ENCODE peak calls at places on chromosomes 5 and 9, in nine cellular contexts. One of them, this sample, is unnamed.

GRCh38 chr5:10747678-10748622 is 13.1 kb downstream of the DAP start:
- DNase-seq in Right ventricle myocardium inferior: no peak
- DNase-seq in HFFc6: no peak
- DNase-seq in COR-L47: no peak
- DNase-seq in GM12865: no peak
- DNase-seq in stimulated activated CD8-positive, alpha-beta memory T cell treated with anti-CD3 and anti-CD28 coated beads, Interleukin-2, amount 100 ng/mL, for 1 hour: no peak
- DNase-seq in hepatocyte: peak; percentile 15
- DNase-seq in adipocyte: no peak
- DNase-seq in activated T-helper 1 cell treated with Interleukin-2 at 50 U/mL for 16 hours: no peak
- DNase-seq in this sample: peak; percentile 23

GRCh38 chr5:66967102-66967501 is 229.5 kb downstream of the CD180 start:
- DNase-seq in hepatocyte: no peak
- DNase-seq in stimulated activated CD8-positive, alpha-beta memory T cell treated with anti-CD3 and anti-CD28 coated beads, Interleukin-2, amount 100 ng/mL, for 1 hour: no peak
- DNase-seq in adipocyte: peak; percentile 52
- DNase-seq in HFFc6: peak; percentile 76
- DNase-seq in GM12865: no peak
- DNase-seq in COR-L47: no peak
- DNase-seq in activated T-helper 1 cell treated with Interleukin-2 at 50 U/mL for 16 hours: no peak
- DNase-seq in Right ventricle myocardium inferior: no peak
- DNase-seq in this sample: no peak

GRCh38 chr9:126341461-126341860 is 14.8 kb downstream of the MVB12B start:
- DNase-seq in stimulated activated CD8-positive, alpha-beta memory T cell treated with anti-CD3 and anti-CD28 coated beads, Interleukin-2, amount 100 ng/mL, for 1 hour: no peak
- DNase-seq in adipocyte: no peak
- DNase-seq in hepatocyte: no peak
- DNase-seq in HFFc6: no peak
- DNase-seq in activated T-helper 1 cell treated with Interleukin-2 at 50 U/mL for 16 hours: no peak
- DNase-seq in Right ventricle myocardium inferior: no peak
- DNase-seq in GM12865: no peak
- DNase-seq in COR-L47: no peak
- DNase-seq in this sample: no peak

GRCh38 chr5:77367733-77368132 is 124.4 kb downstream of the WDR41 start:
- DNase-seq in stimulated activated CD8-positive, alpha-beta memory T cell treated with anti-CD3 and anti-CD28 coated beads, Interleukin-2, amount 100 ng/mL, for 1 hour: no peak
- DNase-seq in hepatocyte: peak; percentile 26
- DNase-seq in COR-L47: no peak
- DNase-seq in Right ventricle myocardium inferior: no peak
- DNase-seq in GM12865: no peak
- DNase-seq in HFFc6: peak; percentile 18
- DNase-seq in activated T-helper 1 cell treated with Interleukin-2 at 50 U/mL for 16 hours: no peak
- DNase-seq in adipocyte: no peak
- DNase-seq in this sample: no peak

GRCh38 chr5:111626473-111627166 is 114.3 kb upstream of the STARD4 start:
- DNase-seq in COR-L47: no peak
- DNase-seq in activated T-helper 1 cell treated with Interleukin-2 at 50 U/mL for 16 hours: no peak
- DNase-seq in hepatocyte: no peak
- DNase-seq in stimulated activated CD8-positive, alpha-beta memory T cell treated with anti-CD3 and anti-CD28 coated beads, Interleukin-2, amount 100 ng/mL, for 1 hour: no peak
- DNase-seq in adipocyte: no peak
- DNase-seq in GM12865: no peak
- DNase-seq in Right ventricle myocardium inferior: no peak
- DNase-seq in HFFc6: no peak
- DNase-seq in this sample: no peak

GRCh38 chr5:33631786-33632185 is 191.0 kb downstream of the TARS1 start:
- DNase-seq in HFFc6: no peak
- DNase-seq in Right ventricle myocardium inferior: no peak
- DNase-seq in activated T-helper 1 cell treated with Interleukin-2 at 50 U/mL for 16 hours: no peak
- DNase-seq in adipocyte: no peak
- DNase-seq in hepatocyte: no peak
- DNase-seq in COR-L47: no peak
- DNase-seq in stimulated activated CD8-positive, alpha-beta memory T cell treated with anti-CD3 and anti-CD28 coated beads, Interleukin-2, amount 100 ng/mL, for 1 hour: no peak
- DNase-seq in GM12865: peak; percentile 74
- DNase-seq in this sample: no peak

GRCh38 chr9:69319324-69320040 is 5.5 kb upstream of the ENTREP1 start:
- DNase-seq in activated T-helper 1 cell treated with Interleukin-2 at 50 U/mL for 16 hours: no peak
- DNase-seq in adipocyte: no peak
- DNase-seq in hepatocyte: no peak
- DNase-seq in stimulated activated CD8-positive, alpha-beta memory T cell treated with anti-CD3 and anti-CD28 coated beads, Interleukin-2, amount 100 ng/mL, for 1 hour: no peak
- DNase-seq in Right ventricle myocardium inferior: no peak
- DNase-seq in COR-L47: no peak
- DNase-seq in HFFc6: no peak
- DNase-seq in GM12865: no peak
- DNase-seq in this sample: no peak

GRCh38 chr9:137376386-137376785 is 46.6 kb downstream of the EXD3 start:
- DNase-seq in adipocyte: no peak
- DNase-seq in activated T-helper 1 cell treated with Interleukin-2 at 50 U/mL for 16 hours: no peak
- DNase-seq in GM12865: no peak
- DNase-seq in COR-L47: no peak
- DNase-seq in HFFc6: no peak
- DNase-seq in stimulated activated CD8-positive, alpha-beta memory T cell treated with anti-CD3 and anti-CD28 coated beads, Interleukin-2, amount 100 ng/mL, for 1 hour: no peak
- DNase-seq in Right ventricle myocardium inferior: no peak
- DNase-seq in hepatocyte: no peak
- DNase-seq in this sample: no peak

GRCh38 chr9:134208310-134208841 is 44.0 kb upstream of the RNU6ATAC start:
- DNase-seq in COR-L47: no peak
- DNase-seq in stimulated activated CD8-positive, alpha-beta memory T cell treated with anti-CD3 and anti-CD28 coated beads, Interleukin-2, amount 100 ng/mL, for 1 hour: no peak
- DNase-seq in adipocyte: no peak
- DNase-seq in HFFc6: no peak
- DNase-seq in hepatocyte: no peak
- DNase-seq in GM12865: no peak
- DNase-seq in Right ventricle myocardium inferior: peak; percentile 86
- DNase-seq in activated T-helper 1 cell treated with Interleukin-2 at 50 U/mL for 16 hours: no peak
- DNase-seq in this sample: no peak

GRCh38 chr5:78633710-78634109 is 14.9 kb downstream of the LHFPL2 start:
- DNase-seq in GM12865: no peak
- DNase-seq in COR-L47: no peak
- DNase-seq in HFFc6: no peak
- DNase-seq in hepatocyte: no peak
- DNase-seq in stimulated activated CD8-positive, alpha-beta memory T cell treated with anti-CD3 and anti-CD28 coated beads, Interleukin-2, amount 100 ng/mL, for 1 hour: no peak
- DNase-seq in activated T-helper 1 cell treated with Interleukin-2 at 50 U/mL for 16 hours: no peak
- DNase-seq in Right ventricle myocardium inferior: no peak
- DNase-seq in adipocyte: peak; percentile 47
- DNase-seq in this sample: no peak

GRCh38 chr5:132266031-132266835 is 8.7 kb downstream of the PDLIM4 start:
- DNase-seq in COR-L47: no peak
- DNase-seq in hepatocyte: no peak
- DNase-seq in adipocyte: no peak
- DNase-seq in HFFc6: no peak
- DNase-seq in stimulated activated CD8-positive, alpha-beta memory T cell treated with anti-CD3 and anti-CD28 coated beads, Interleukin-2, amount 100 ng/mL, for 1 hour: no peak
- DNase-seq in activated T-helper 1 cell treated with Interleukin-2 at 50 U/mL for 16 hours: no peak
- DNase-seq in GM12865: no peak
- DNase-seq in Right ventricle myocardium inferior: no peak
- DNase-seq in this sample: no peak

GRCh38 chr9:128629852-128630545 is 26.6 kb downstream of the DYNC2I2 start:
- DNase-seq in COR-L47: no peak
- DNase-seq in hepatocyte: no peak
- DNase-seq in HFFc6: no peak
- DNase-seq in stimulated activated CD8-positive, alpha-beta memory T cell treated with anti-CD3 and anti-CD28 coated beads, Interleukin-2, amount 100 ng/mL, for 1 hour: no peak
- DNase-seq in activated T-helper 1 cell treated with Interleukin-2 at 50 U/mL for 16 hours: no peak
- DNase-seq in Right ventricle myocardium inferior: no peak
- DNase-seq in adipocyte: no peak
- DNase-seq in GM12865: no peak
- DNase-seq in this sample: no peak

GRCh38 chr5:74483001-74483400 is 157.5 kb downstream of the ENC1 start:
- DNase-seq in stimulated activated CD8-positive, alpha-beta memory T cell treated with anti-CD3 and anti-CD28 coated beads, Interleukin-2, amount 100 ng/mL, for 1 hour: no peak
- DNase-seq in GM12865: no peak
- DNase-seq in adipocyte: no peak
- DNase-seq in hepatocyte: no peak
- DNase-seq in COR-L47: no peak
- DNase-seq in Right ventricle myocardium inferior: no peak
- DNase-seq in HFFc6: no peak
- DNase-seq in activated T-helper 1 cell treated with Interleukin-2 at 50 U/mL for 16 hours: no peak
- DNase-seq in this sample: no peak

GRCh38 chr9:95874989-95875304 is 544 bp upstream of the ERCC6L2 start:
- DNase-seq in HFFc6: no peak
- DNase-seq in GM12865: peak; percentile 76
- DNase-seq in Right ventricle myocardium inferior: peak; percentile 82
- DNase-seq in adipocyte: peak; percentile 77
- DNase-seq in COR-L47: no peak
- DNase-seq in stimulated activated CD8-positive, alpha-beta memory T cell treated with anti-CD3 and anti-CD28 coated beads, Interleukin-2, amount 100 ng/mL, for 1 hour: peak; percentile 29
- DNase-seq in hepatocyte: peak; percentile 82
- DNase-seq in activated T-helper 1 cell treated with Interleukin-2 at 50 U/mL for 16 hours: peak; percentile 32
- DNase-seq in this sample: peak; percentile 58

GRCh38 chr5:112210430-112211005 is 208.6 kb downstream of the EPB41L4A start:
- DNase-seq in COR-L47: peak; percentile 30
- DNase-seq in stimulated activated CD8-positive, alpha-beta memory T cell treated with anti-CD3 and anti-CD28 coated beads, Interleukin-2, amount 100 ng/mL, for 1 hour: no peak
- DNase-seq in GM12865: peak; percentile 32
- DNase-seq in adipocyte: peak; percentile 68
- DNase-seq in activated T-helper 1 cell treated with Interleukin-2 at 50 U/mL for 16 hours: no peak
- DNase-seq in hepatocyte: peak; percentile 67
- DNase-seq in Right ventricle myocardium inferior: no peak
- DNase-seq in HFFc6: peak; percentile 6
- DNase-seq in this sample: peak; percentile 73

GRCh38 chr5:43422143-43422542 is 10.0 kb upstream of the CCL28 start:
- DNase-seq in hepatocyte: peak; percentile 63
- DNase-seq in Right ventricle myocardium inferior: no peak
- DNase-seq in adipocyte: peak; percentile 51
- DNase-seq in GM12865: peak; percentile 10
- DNase-seq in COR-L47: peak; percentile 22
- DNase-seq in activated T-helper 1 cell treated with Interleukin-2 at 50 U/mL for 16 hours: no peak
- DNase-seq in stimulated activated CD8-positive, alpha-beta memory T cell treated with anti-CD3 and anti-CD28 coated beads, Interleukin-2, amount 100 ng/mL, for 1 hour: no peak
- DNase-seq in HFFc6: peak; percentile 1
- DNase-seq in this sample: peak; percentile 83

GRCh38 chr5:142472306-142472951 is 147.6 kb upstream of the SPRY4 start:
- DNase-seq in GM12865: no peak
- DNase-seq in HFFc6: peak; percentile 95
- DNase-seq in Right ventricle myocardium inferior: no peak
- DNase-seq in hepatocyte: peak; percentile 21
- DNase-seq in stimulated activated CD8-positive, alpha-beta memory T cell treated with anti-CD3 and anti-CD28 coated beads, Interleukin-2, amount 100 ng/mL, for 1 hour: no peak
- DNase-seq in COR-L47: no peak
- DNase-seq in adipocyte: peak; percentile 70
- DNase-seq in activated T-helper 1 cell treated with Interleukin-2 at 50 U/mL for 16 hours: peak; percentile 11
- DNase-seq in this sample: peak; percentile 29

GRCh38 chr5:55250064-55250463 is 16.7 kb upstream of the CCNO start:
- DNase-seq in hepatocyte: no peak
- DNase-seq in stimulated activated CD8-positive, alpha-beta memory T cell treated with anti-CD3 and anti-CD28 coated beads, Interleukin-2, amount 100 ng/mL, for 1 hour: no peak
- DNase-seq in Right ventricle myocardium inferior: no peak
- DNase-seq in COR-L47: no peak
- DNase-seq in HFFc6: no peak
- DNase-seq in adipocyte: no peak
- DNase-seq in GM12865: no peak
- DNase-seq in activated T-helper 1 cell treated with Interleukin-2 at 50 U/mL for 16 hours: no peak
- DNase-seq in this sample: no peak

GRCh38 chr9:7117676-7118561 is 360.1 kb downstream of the KDM4C start:
- DNase-seq in HFFc6: peak; percentile 13
- DNase-seq in COR-L47: peak; percentile 12
- DNase-seq in Right ventricle myocardium inferior: no peak
- DNase-seq in GM12865: peak; percentile 72
- DNase-seq in hepatocyte: no peak
- DNase-seq in activated T-helper 1 cell treated with Interleukin-2 at 50 U/mL for 16 hours: no peak
- DNase-seq in adipocyte: peak; percentile 84
- DNase-seq in stimulated activated CD8-positive, alpha-beta memory T cell treated with anti-CD3 and anti-CD28 coated beads, Interleukin-2, amount 100 ng/mL, for 1 hour: no peak
- DNase-seq in this sample: no peak

GRCh38 chr5:72106922-72107873 is at the start of gene MAP1B:
- DNase-seq in stimulated activated CD8-positive, alpha-beta memory T cell treated with anti-CD3 and anti-CD28 coated beads, Interleukin-2, amount 100 ng/mL, for 1 hour: no peak
- DNase-seq in activated T-helper 1 cell treated with Interleukin-2 at 50 U/mL for 16 hours: no peak
- DNase-seq in HFFc6: peak; percentile 46
- DNase-seq in GM12865: no peak
- DNase-seq in hepatocyte: peak; percentile 76
- DNase-seq in adipocyte: peak; percentile 86
- DNase-seq in COR-L47: peak; percentile 92
- DNase-seq in Right ventricle myocardium inferior: peak; percentile 78
- DNase-seq in this sample: no peak

GRCh38 chr5:57432876-57433275 is 49.7 kb downstream of the ACTBL2 start:
- DNase-seq in activated T-helper 1 cell treated with Interleukin-2 at 50 U/mL for 16 hours: no peak
- DNase-seq in COR-L47: no peak
- DNase-seq in Right ventricle myocardium inferior: no peak
- DNase-seq in adipocyte: no peak
- DNase-seq in HFFc6: no peak
- DNase-seq in stimulated activated CD8-positive, alpha-beta memory T cell treated with anti-CD3 and anti-CD28 coated beads, Interleukin-2, amount 100 ng/mL, for 1 hour: no peak
- DNase-seq in GM12865: no peak
- DNase-seq in hepatocyte: no peak
- DNase-seq in this sample: peak; percentile 42

GRCh38 chr5:124264499-124264898 is 481.9 kb downstream of the ZNF608 start:
- DNase-seq in HFFc6: no peak
- DNase-seq in activated T-helper 1 cell treated with Interleukin-2 at 50 U/mL for 16 hours: no peak
- DNase-seq in GM12865: no peak
- DNase-seq in COR-L47: no peak
- DNase-seq in adipocyte: no peak
- DNase-seq in stimulated activated CD8-positive, alpha-beta memory T cell treated with anti-CD3 and anti-CD28 coated beads, Interleukin-2, amount 100 ng/mL, for 1 hour: no peak
- DNase-seq in hepatocyte: no peak
- DNase-seq in Right ventricle myocardium inferior: no peak
- DNase-seq in this sample: no peak

GRCh38 chr5:132221781-132222648 is 5.6 kb downstream of the P4HA2 start:
- DNase-seq in HFFc6: peak; percentile 34
- DNase-seq in activated T-helper 1 cell treated with Interleukin-2 at 50 U/mL for 16 hours: no peak
- DNase-seq in hepatocyte: peak; percentile 65
- DNase-seq in stimulated activated CD8-positive, alpha-beta memory T cell treated with anti-CD3 and anti-CD28 coated beads, Interleukin-2, amount 100 ng/mL, for 1 hour: no peak
- DNase-seq in GM12865: no peak
- DNase-seq in Right ventricle myocardium inferior: no peak
- DNase-seq in COR-L47: no peak
- DNase-seq in adipocyte: peak; percentile 74
- DNase-seq in this sample: no peak

GRCh38 chr5:180333661-180334060 is 19.5 kb downstream of the GFPT2 start:
- DNase-seq in COR-L47: no peak
- DNase-seq in adipocyte: peak; percentile 58
- DNase-seq in activated T-helper 1 cell treated with Interleukin-2 at 50 U/mL for 16 hours: no peak
- DNase-seq in hepatocyte: no peak
- DNase-seq in HFFc6: peak; percentile 61
- DNase-seq in Right ventricle myocardium inferior: no peak
- DNase-seq in stimulated activated CD8-positive, alpha-beta memory T cell treated with anti-CD3 and anti-CD28 coated beads, Interleukin-2, amount 100 ng/mL, for 1 hour: no peak
- DNase-seq in GM12865: no peak
- DNase-seq in this sample: no peak

GRCh38 chr9:20074291-20074690 is 285.5 kb upstream of the SLC24A2 start:
- DNase-seq in HFFc6: no peak
- DNase-seq in GM12865: no peak
- DNase-seq in Right ventricle myocardium inferior: no peak
- DNase-seq in adipocyte: no peak
- DNase-seq in stimulated activated CD8-positive, alpha-beta memory T cell treated with anti-CD3 and anti-CD28 coated beads, Interleukin-2, amount 100 ng/mL, for 1 hour: no peak
- DNase-seq in hepatocyte: no peak
- DNase-seq in activated T-helper 1 cell treated with Interleukin-2 at 50 U/mL for 16 hours: no peak
- DNase-seq in COR-L47: no peak
- DNase-seq in this sample: no peak

GRCh38 chr9:17481565-17481964 is 97.3 kb upstream of the SH3GL2 start:
- DNase-seq in COR-L47: no peak
- DNase-seq in adipocyte: no peak
- DNase-seq in HFFc6: no peak
- DNase-seq in GM12865: no peak
- DNase-seq in Right ventricle myocardium inferior: no peak
- DNase-seq in stimulated activated CD8-positive, alpha-beta memory T cell treated with anti-CD3 and anti-CD28 coated beads, Interleukin-2, amount 100 ng/mL, for 1 hour: no peak
- DNase-seq in activated T-helper 1 cell treated with Interleukin-2 at 50 U/mL for 16 hours: no peak
- DNase-seq in hepatocyte: no peak
- DNase-seq in this sample: peak; percentile 2

GRCh38 chr5:163459465-163459887 is 426 bp downstream of the NUDCD2 start:
- DNase-seq in GM12865: no peak
- DNase-seq in hepatocyte: no peak
- DNase-seq in HFFc6: no peak
- DNase-seq in Right ventricle myocardium inferior: no peak
- DNase-seq in adipocyte: no peak
- DNase-seq in activated T-helper 1 cell treated with Interleukin-2 at 50 U/mL for 16 hours: no peak
- DNase-seq in stimulated activated CD8-positive, alpha-beta memory T cell treated with anti-CD3 and anti-CD28 coated beads, Interleukin-2, amount 100 ng/mL, for 1 hour: no peak
- DNase-seq in COR-L47: peak; percentile 44
- DNase-seq in this sample: peak; percentile 51

GRCh38 chr9:109048822-109049221 is 35.5 kb upstream of the CTNNAL1 start:
- DNase-seq in HFFc6: no peak
- DNase-seq in GM12865: no peak
- DNase-seq in adipocyte: no peak
- DNase-seq in activated T-helper 1 cell treated with Interleukin-2 at 50 U/mL for 16 hours: no peak
- DNase-seq in stimulated activated CD8-positive, alpha-beta memory T cell treated with anti-CD3 and anti-CD28 coated beads, Interleukin-2, amount 100 ng/mL, for 1 hour: no peak
- DNase-seq in hepatocyte: no peak
- DNase-seq in Right ventricle myocardium inferior: no peak
- DNase-seq in COR-L47: no peak
- DNase-seq in this sample: no peak

GRCh38 chr5:62354028-62354874 is 48.2 kb downstream of the KIF2A start:
- DNase-seq in hepatocyte: peak; percentile 72
- DNase-seq in COR-L47: peak; percentile 60
- DNase-seq in activated T-helper 1 cell treated with Interleukin-2 at 50 U/mL for 16 hours: no peak
- DNase-seq in GM12865: peak; percentile 79
- DNase-seq in Right ventricle myocardium inferior: no peak
- DNase-seq in stimulated activated CD8-positive, alpha-beta memory T cell treated with anti-CD3 and anti-CD28 coated beads, Interleukin-2, amount 100 ng/mL, for 1 hour: no peak
- DNase-seq in HFFc6: peak; percentile 62
- DNase-seq in adipocyte: peak; percentile 83
- DNase-seq in this sample: peak; percentile 78

GRCh38 chr5:125412561-125413535 is 666.4 kb upstream of the ZNF608 start:
- DNase-seq in activated T-helper 1 cell treated with Interleukin-2 at 50 U/mL for 16 hours: no peak
- DNase-seq in HFFc6: peak; percentile 82
- DNase-seq in Right ventricle myocardium inferior: peak; percentile 79
- DNase-seq in GM12865: peak; percentile 35
- DNase-seq in adipocyte: peak; percentile 93
- DNase-seq in stimulated activated CD8-positive, alpha-beta memory T cell treated with anti-CD3 and anti-CD28 coated beads, Interleukin-2, amount 100 ng/mL, for 1 hour: no peak
- DNase-seq in COR-L47: peak; percentile 81
- DNase-seq in hepatocyte: peak; percentile 90
- DNase-seq in this sample: peak; percentile 88

GRCh38 chr9:114503009-114503408 is 2.3 kb downstream of the WHRN start:
- DNase-seq in adipocyte: no peak
- DNase-seq in stimulated activated CD8-positive, alpha-beta memory T cell treated with anti-CD3 and anti-CD28 coated beads, Interleukin-2, amount 100 ng/mL, for 1 hour: no peak
- DNase-seq in activated T-helper 1 cell treated with Interleukin-2 at 50 U/mL for 16 hours: no peak
- DNase-seq in HFFc6: no peak
- DNase-seq in GM12865: no peak
- DNase-seq in COR-L47: peak; percentile 50
- DNase-seq in Right ventricle myocardium inferior: no peak
- DNase-seq in hepatocyte: no peak
- DNase-seq in this sample: no peak